ENCODE peak calls at places on chromosomes 16 and 17, in five cellular contexts. J is neural progenitor cell, N is PC-9, A is HCT116, X is hepatocyte. M is an unnamed sample.

GRCh38 chr17:76171701-76172100 is 30.7 kb upstream of the FOXJ1 start:
- DNase-seq in J (no peak), N (no peak), A (no peak), X (no peak), M (no peak)

GRCh38 chr16:89721644-89722391 is 481 bp downstream of the ZNF276 start:
- DNase-seq in J (peak; percentile 62), N (no peak), A (no peak), X (peak; percentile 62), M (peak; percentile 47)

GRCh38 chr17:77594416-77595209 is 363.9 kb upstream of the TNRC6C start:
- DNase-seq in J (no peak), N (no peak), A (no peak), X (no peak), M (no peak)

GRCh38 chr17:50146927-50147640 is 3.4 kb downstream of the PPP1R9B start:
- DNase-seq in J (no peak), N (no peak), A (no peak), X (no peak), M (no peak)

GRCh38 chr17:78970834-78971763 is 8.6 kb downstream of the LGALS3BP start:
- DNase-seq in J (peak; percentile 84), N (no peak), A (peak; percentile 65), X (peak; percentile 89), M (peak; percentile 54)

GRCh38 chr16:67741118-67741517 is 22.0 kb upstream of the GFOD2 start:
- DNase-seq in J (no peak), N (no peak), A (no peak), X (no peak), M (no peak)

GRCh38 chr16:19400709-19401108 is 17.0 kb upstream of the TMC5 start:
- DNase-seq in J (no peak), N (no peak), A (no peak), X (no peak), M (no peak)

GRCh38 chr16:11977206-11978041 is 890 bp downstream of the SNX29 start:
- DNase-seq in J (peak; percentile 35), N (peak; percentile 48), A (peak; percentile 15), X (peak; percentile 27), M (peak; percentile 85)

GRCh38 chr17:5595831-5596230 is 11.5 kb upstream of the NLRP1 start:
- DNase-seq in J (no peak), N (no peak), A (no peak), X (no peak), M (no peak)

GRCh38 chr17:66904760-66905637 is 59.5 kb upstream of the CACNG4 start:
- DNase-seq in J (no peak), N (no peak), A (no peak), X (peak; percentile 53), M (peak; percentile 73)

GRCh38 chr16:66035096-66035495 is 331.4 kb upstream of the CDH5 start:
- DNase-seq in J (no peak), N (no peak), A (no peak), X (no peak), M (no peak)

GRCh38 chr17:69434164-69434579 is 19.7 kb downstream of the MAP2K6 start:
- DNase-seq in J (no peak), N (no peak), A (no peak), X (peak; percentile 53), M (peak; percentile 81)

GRCh38 chr17:36566081-36566480 is 21.4 kb downstream of the GGNBP2 start:
- DNase-seq in J (no peak), N (no peak), A (no peak), X (no peak), M (no peak)

GRCh38 chr17:71649986-71650385 is 470.8 kb upstream of the SOX9 start:
- DNase-seq in J (no peak), N (no peak), A (no peak), X (no peak), M (peak; percentile 88)

GRCh38 chr17:73969956-73970355 is 233.5 kb upstream of the RPL38 start:
- DNase-seq in J (no peak), N (no peak), A (no peak), X (peak; percentile 45), M (no peak)

GRCh38 chr16:88195021-88195581 is 187.7 kb upstream of the ZNF469 start:
- DNase-seq in J (no peak), N (no peak), A (no peak), X (peak; percentile 16), M (peak; percentile 87)

GRCh38 chr16:48612621-48613020 is 2.6 kb upstream of the N4BP1 start:
- DNase-seq in J (no peak), N (no peak), A (no peak), X (no peak), M (no peak)

GRCh38 chr16:83312846-83313245 is 494.9 kb upstream of the HSBP1 start:
- DNase-seq in J (no peak), N (no peak), A (no peak), X (no peak), M (no peak)

GRCh38 chr17:38416840-38417209 is 11.4 kb upstream of the ARHGAP23 start:
- DNase-seq in J (no peak), N (no peak), A (no peak), X (no peak), M (no peak)

GRCh38 chr16:86892509-86892908 is 314.2 kb downstream of the FOXL1 start:
- DNase-seq in J (no peak), N (no peak), A (no peak), X (no peak), M (no peak)

GRCh38 chr16:31298958-31299357 is 39.2 kb downstream of the ITGAM start:
- DNase-seq in J (no peak), N (no peak), A (no peak), X (no peak), M (no peak)

GRCh38 chr16:19382084-19382801 is 35.4 kb upstream of the TMC5 start:
- DNase-seq in J (no peak), N (peak; percentile 85), A (no peak), X (peak; percentile 51), M (no peak)

GRCh38 chr16:27867122-27868110 is 196.1 kb downstream of the GSG1L start:
- DNase-seq in J (peak; percentile 88), N (peak; percentile 56), A (peak; percentile 86), X (peak; percentile 81), M (peak; percentile 61)

GRCh38 chr17:9928601-9929341 is 23.7 kb upstream of the RCVRN start:
- DNase-seq in J (peak; percentile 81), N (peak; percentile 61), A (peak; percentile 66), X (peak; percentile 89), M (peak; percentile 72)

GRCh38 chr17:41527076-41528023 is 758 bp downstream of the KRT19 start:
- DNase-seq in J (peak; percentile 64), N (no peak), A (no peak), X (peak; percentile 57), M (no peak)

GRCh38 chr17:5097101-5097834 is 14.4 kb downstream of the ZNF232 start:
- DNase-seq in J (peak; percentile 92), N (no peak), A (no peak), X (peak; percentile 62), M (no peak)

GRCh38 chr16:79401157-79401556 is 199.4 kb downstream of the MAF start:
- DNase-seq in J (no peak), N (no peak), A (no peak), X (no peak), M (no peak)

GRCh38 chr16:30600215-30600614 is 10.0 kb downstream of the ZNF689 start:
- DNase-seq in J (no peak), N (no peak), A (no peak), X (no peak), M (no peak)

DNA sequence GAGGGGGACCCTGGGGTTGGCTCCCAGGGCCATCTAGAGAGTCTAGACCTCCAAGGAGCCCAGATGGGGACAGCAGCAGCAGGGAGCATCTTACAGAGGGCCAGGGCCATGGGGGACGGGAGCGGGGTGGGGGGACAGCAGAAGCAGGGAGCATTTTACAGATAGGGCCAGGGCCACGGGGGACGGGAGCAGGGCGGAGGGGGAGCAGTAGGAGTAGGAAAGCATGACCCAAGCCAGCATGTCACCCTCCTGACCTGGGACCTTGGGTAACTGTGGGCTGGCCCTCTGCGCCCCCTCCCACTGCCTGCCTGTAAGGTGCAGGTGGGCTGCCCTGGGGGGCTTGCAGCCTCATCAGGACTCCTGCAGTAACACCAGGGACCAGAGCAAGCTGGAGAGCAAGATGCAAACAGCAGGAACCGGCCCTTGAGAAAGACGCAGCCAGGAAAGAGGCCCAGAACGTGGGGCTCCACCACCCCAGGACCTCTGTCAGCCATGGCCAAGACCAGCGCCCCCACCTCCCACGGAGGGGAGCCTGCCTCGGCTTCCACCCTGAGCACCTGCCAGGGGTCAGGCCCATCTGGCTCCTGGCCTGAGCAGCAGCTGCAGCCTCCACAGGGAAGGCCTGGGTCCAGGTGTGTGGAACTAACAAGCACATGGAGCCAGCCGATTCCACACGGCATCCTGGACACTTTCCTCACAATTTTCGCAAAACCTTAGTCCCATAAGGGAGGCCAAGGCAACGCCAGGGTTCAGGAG is 2.4 kb downstream of the ZNF598 start:
- DNase-seq in J (no peak), N (no peak), A (no peak), X (no peak), M (no peak)
- H3K79me2 ChIP-seq in J (peaks cover 52% of the 10 kb centered on the region), N (peaks cover 72% of the 10 kb centered on the region), A (peaks cover 78% of the 10 kb centered on the region), X (peaks cover 66% of the 10 kb centered on the region), M (peaks cover 71% of the 10 kb centered on the region)

GRCh38 chr16:72961115-72961832 is 86.7 kb downstream of the ZFHX3 start:
- DNase-seq in J (no peak), N (no peak), A (no peak), X (no peak), M (peak; percentile 33)
- TF ChIP-seq EZH2 in J (no peak), N (no peak), A (no peak), X (no peak), M (no peak)

GRCh38 chr16:17386229-17386628 is 84.5 kb downstream of the XYLT1 start:
- DNase-seq in J (peak; percentile 78), N (no peak), A (no peak), X (no peak), M (no peak)
- H3K79me2 ChIP-seq in J (peaks cover 7% of the 10 kb centered on the region), N (no peaks in the 10 kb centered on the region), A (no peaks in the 10 kb centered on the region), X (peaks cover 27% of the 10 kb centered on the region), M (no peaks in the 10 kb centered on the region)

GRCh38 chr16:54533856-54534490 is 247.4 kb upstream of the IRX3 start:
- DNase-seq in J (no peak), N (no peak), A (no peak), X (no peak), M (no peak)
- TF ChIP-seq EZH2 in J (no peak), N (no peak), A (no peak), X (no peak), M (no peak)

DNA sequence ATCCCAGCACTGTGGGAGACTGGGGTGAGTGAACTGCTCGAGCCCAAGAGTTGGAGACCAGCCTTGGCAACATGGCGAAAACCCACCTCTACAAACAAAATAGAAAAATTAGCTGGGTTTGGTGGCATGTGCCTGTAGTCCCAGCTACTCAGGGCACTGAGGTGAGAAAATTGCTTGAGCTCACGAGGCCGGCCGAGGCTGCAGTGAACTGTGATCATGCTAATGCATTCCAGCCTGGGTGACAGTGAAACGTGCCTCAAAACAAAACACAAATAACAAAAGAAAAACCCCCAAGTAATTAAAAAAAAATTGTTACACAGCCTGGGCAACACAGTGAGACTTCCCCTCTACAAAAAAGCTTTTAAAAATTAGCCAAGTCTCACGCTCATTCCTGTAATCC is 5.0 kb downstream of the CCDC47 start:
- DNase-seq in J (peak; percentile 5), N (no peak), A (no peak), X (no peak), M (no peak)
- H3K79me2 ChIP-seq in J (peaks cover 90% of the 10 kb centered on the region), N (peaks cover 83% of the 10 kb centered on the region), A (peaks cover 97% of the 10 kb centered on the region), X (peaks cover 88% of the 10 kb centered on the region), M (peaks cover 74% of the 10 kb centered on the region)

GRCh38 chr17:45783593-45784292 is 377 bp upstream of the CRHR1 start:
- DNase-seq in J (peak; percentile 86), N (no peak), A (no peak), X (peak; percentile 37), M (no peak)
- TF ChIP-seq EZH2 in J (peak; percentile 19), N (no peak), A (no peak), X (no peak), M (peak; percentile 88)